ENCODE peak calls at places on chromosome 17, in eight cellular contexts. L is right lobe of liver, U is HCT116, Z is IMR-90, M is lower leg skin, Y is A549, A is sigmoid colon, C is heart left ventricle. X is an unnamed sample.

GRCh38 chr17:258045-258734 is 76.7 kb upstream of the DOC2B start:
- DNase-seq in Z (no peak), M (no peak), U (no peak), C (no peak), Y (no peak), A (peak), L (peak), X (no peak)

GRCh38 chr17:35799942-35800341 is 4.5 kb upstream of the MMP28 start:
- DNase-seq in M (no peak), Z (no peak), U (no peak), C (peak), Y (peak), L (peak), A (peak), X (peak)

GRCh38 chr17:51391992-51392654 is 131.8 kb downstream of the UTP18 start:
- DNase-seq in L (no peak), U (peak), Y (peak), Z (no peak), A (no peak), M (no peak), C (no peak), X (no peak)

GRCh38 chr17:67608691-67609090 is 109.0 kb upstream of the NOL11 start:
- DNase-seq in C (no peak), A (no peak), L (no peak), Z (peak), M (no peak), Y (no peak), U (no peak), X (peak)

GRCh38 chr17:62680541-62681052 is 53.1 kb downstream of the MRC2 start:
- DNase-seq in Z (no peak), Y (no peak), U (no peak), C (no peak), M (no peak), A (peak), L (no peak), X (no peak)

GRCh38 chr17:76196675-76197074 is 43.6 kb downstream of the RNF157 start:
- DNase-seq in Z (no peak), C (peak), L (peak), U (no peak), M (peak), A (peak), Y (no peak), X (no peak)

GRCh38 chr17:51850206-51850605 is 308.3 kb downstream of the CA10 start:
- DNase-seq in A (no peak), C (no peak), M (no peak), Y (no peak), U (no peak), L (no peak), Z (no peak), X (no peak)

GRCh38 chr17:13557077-13557476 is 44.7 kb downstream of the HS3ST3A1 start:
- DNase-seq in Y (no peak), C (no peak), L (no peak), A (no peak), M (no peak), Z (peak), U (no peak), X (no peak)

GRCh38 chr17:38747385-38748328 is 479 bp downstream of the PCGF2 start:
- DNase-seq in U (no peak), Y (peak), A (no peak), Z (no peak), M (no peak), C (peak), L (peak), X (no peak)

GRCh38 chr17:49327835-49328784 is 33.9 kb downstream of the ZNF652 start:
- DNase-seq in Z (peak), M (no peak), U (no peak), C (no peak), A (no peak), Y (no peak), L (no peak), X (no peak)

GRCh38 chr17:51995797-51996403 is 162.6 kb downstream of the CA10 start:
- DNase-seq in Z (no peak), M (no peak), C (no peak), U (no peak), L (no peak), A (no peak), Y (no peak), X (no peak)

GRCh38 chr17:75383842-75384195 is 21.7 kb downstream of the GRB2 start:
- DNase-seq in A (no peak), Y (no peak), L (no peak), C (no peak), Z (no peak), U (no peak), M (no peak), X (no peak)

GRCh38 chr17:38925263-38925995 is at the start of gene LASP1NB:
- DNase-seq in U (no peak), C (no peak), Z (peak), A (no peak), L (no peak), M (no peak), Y (no peak), X (no peak)

GRCh38 chr17:9647014-9647413 is 1.7 kb downstream of the USP43 start:
- DNase-seq in U (no peak), Z (no peak), M (no peak), A (no peak), L (no peak), C (no peak), Y (no peak), X (no peak)

GRCh38 chr17:49361902-49362722 is at the start of gene ZNF652:
- DNase-seq in Z (peak), M (peak), L (peak), A (peak), C (peak), U (peak), Y (peak), X (peak)

GRCh38 chr17:80790981-80791742 is 200.5 kb upstream of the CHMP6 start:
- DNase-seq in Z (no peak), U (no peak), L (no peak), A (peak), Y (no peak), M (no peak), C (no peak), X (no peak)

GRCh38 chr17:40035162-40035559 is 19.0 kb downstream of the MED24 start:
- DNase-seq in Z (peak), L (no peak), Y (peak), U (no peak), M (no peak), C (peak), A (no peak), X (no peak)

GRCh38 chr17:72887917-72888316 is 204.6 kb downstream of the SLC39A11 start:
- DNase-seq in Y (no peak), C (no peak), L (no peak), A (no peak), M (no peak), Z (peak), U (no peak), X (no peak)

GRCh38 chr17:66547170-66547865 is 244.9 kb downstream of the PRKCA start:
- DNase-seq in Z (no peak), C (no peak), M (no peak), U (no peak), A (no peak), Y (peak), L (no peak), X (no peak)

GRCh38 chr17:35578195-35578928 is at the start of gene PEX12:
- DNase-seq in Z (peak), M (peak), A (peak), U (peak), Y (peak), L (peak), C (peak), X (peak)

GRCh38 chr17:61413654-61414133 is 14.1 kb downstream of the TBX2 start:
- DNase-seq in Y (no peak), L (no peak), M (no peak), Z (no peak), U (no peak), A (peak), C (no peak), X (no peak)

GRCh38 chr17:61415374-61416210 is 15.9 kb downstream of the TBX2 start:
- DNase-seq in L (no peak), Z (peak), M (no peak), A (peak), Y (no peak), U (no peak), C (no peak), X (peak)

GRCh38 chr17:61414141-61414935 is 14.7 kb downstream of the TBX2 start:
- DNase-seq in C (no peak), U (no peak), Z (no peak), M (no peak), Y (peak), A (peak), L (peak), X (no peak)

GRCh38 chr17:61416211-61416539 is 16.5 kb downstream of the TBX2 start:
- DNase-seq in M (no peak), A (no peak), Z (no peak), L (no peak), Y (no peak), U (no peak), C (no peak), X (no peak)

GRCh38 chr17:61414936-61415251 is 15.3 kb downstream of the TBX2 start:
- DNase-seq in U (no peak), A (no peak), Z (no peak), Y (no peak), L (no peak), M (no peak), C (no peak), X (no peak)
- TF ChIP-seq POLR2A in U (no peak), A (no peak), Z (no peak), Y (no peak), L (no peak), M (no peak), C (no peak), X (no peak)

GRCh38 chr17:7252176-7253043 is at the start of gene ELP5:
- DNase-seq in C (peak), L (peak), U (peak), Z (peak), Y (peak), A (peak), M (peak), X (peak)
- TF ChIP-seq POLR2A in C (peak), L (peak), U (peak), Z (peak), Y (peak), A (no peak), M (no peak), X (peak)

DNA sequence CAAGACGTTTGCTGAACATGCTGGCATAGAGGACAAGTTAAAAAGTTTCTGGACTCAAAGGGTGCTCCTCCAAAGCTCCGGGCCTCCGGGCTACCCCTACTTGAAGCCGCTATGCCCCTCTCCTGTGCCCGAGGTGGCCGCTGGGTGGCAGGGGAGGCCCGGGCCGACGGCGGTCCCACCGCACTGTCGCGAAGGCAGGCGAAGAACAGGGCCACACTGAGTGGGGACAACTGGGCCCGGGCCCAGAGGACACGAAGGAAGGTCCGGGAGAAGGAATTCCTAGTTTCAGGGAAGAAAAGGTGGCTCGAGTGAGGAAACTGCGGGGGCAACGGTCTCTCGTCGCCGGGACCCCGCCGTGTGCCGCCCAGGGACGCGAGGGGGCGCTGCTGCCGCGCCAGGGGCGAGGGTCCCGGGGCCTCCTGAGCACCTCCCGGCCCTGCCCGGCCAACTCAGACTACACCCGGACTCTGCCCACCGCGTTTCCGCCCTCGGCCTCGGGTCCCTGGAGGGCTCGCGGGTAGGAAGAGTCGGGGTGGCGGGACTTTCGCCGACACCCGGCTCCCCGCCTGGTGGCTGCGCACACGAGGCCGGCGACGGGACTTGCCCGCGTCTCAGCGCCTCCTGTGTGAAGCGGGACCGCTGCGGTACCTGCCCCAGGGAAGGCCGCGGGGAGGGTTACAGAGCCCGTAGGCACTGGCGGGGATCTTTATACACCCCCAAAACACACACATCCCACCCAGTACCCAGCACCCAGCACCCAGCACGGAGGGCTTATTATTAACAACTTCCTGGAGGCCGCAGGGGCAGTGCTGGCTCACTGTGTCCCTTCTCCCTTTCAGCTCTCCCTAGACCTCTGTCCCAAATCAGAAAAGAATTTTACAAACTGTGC is 772 bp upstream of the CHCT1 start:
- DNase-seq in A (peak), C (peak), L (peak), M (peak), Y (peak), Z (peak), U (no peak), X (no peak)
- TF ChIP-seq POLR2A in A (no peak), C (no peak), L (no peak), M (no peak), Y (peak), Z (no peak), U (no peak), X (no peak)

GRCh38 chr17:57465551-57465950 is 209.2 kb downstream of the MSI2 start:
- DNase-seq in U (no peak), A (no peak), Z (no peak), M (no peak), L (no peak), Y (no peak), C (no peak), X (no peak)

GRCh38 chr17:57462007-57462579 is 205.8 kb downstream of the MSI2 start:
- DNase-seq in A (no peak), U (no peak), Y (no peak), Z (no peak), L (no peak), C (no peak), M (no peak), X (no peak)

GRCh38 chr17:57464191-57464864 is 208.0 kb downstream of the MSI2 start:
- DNase-seq in M (no peak), Z (no peak), A (no peak), U (no peak), Y (no peak), C (no peak), L (no peak), X (no peak)

GRCh38 chr17:57461082-57461481 is 204.8 kb downstream of the MSI2 start:
- DNase-seq in A (no peak), C (no peak), Z (peak), Y (no peak), L (no peak), U (no peak), M (no peak), X (no peak)

DNA sequence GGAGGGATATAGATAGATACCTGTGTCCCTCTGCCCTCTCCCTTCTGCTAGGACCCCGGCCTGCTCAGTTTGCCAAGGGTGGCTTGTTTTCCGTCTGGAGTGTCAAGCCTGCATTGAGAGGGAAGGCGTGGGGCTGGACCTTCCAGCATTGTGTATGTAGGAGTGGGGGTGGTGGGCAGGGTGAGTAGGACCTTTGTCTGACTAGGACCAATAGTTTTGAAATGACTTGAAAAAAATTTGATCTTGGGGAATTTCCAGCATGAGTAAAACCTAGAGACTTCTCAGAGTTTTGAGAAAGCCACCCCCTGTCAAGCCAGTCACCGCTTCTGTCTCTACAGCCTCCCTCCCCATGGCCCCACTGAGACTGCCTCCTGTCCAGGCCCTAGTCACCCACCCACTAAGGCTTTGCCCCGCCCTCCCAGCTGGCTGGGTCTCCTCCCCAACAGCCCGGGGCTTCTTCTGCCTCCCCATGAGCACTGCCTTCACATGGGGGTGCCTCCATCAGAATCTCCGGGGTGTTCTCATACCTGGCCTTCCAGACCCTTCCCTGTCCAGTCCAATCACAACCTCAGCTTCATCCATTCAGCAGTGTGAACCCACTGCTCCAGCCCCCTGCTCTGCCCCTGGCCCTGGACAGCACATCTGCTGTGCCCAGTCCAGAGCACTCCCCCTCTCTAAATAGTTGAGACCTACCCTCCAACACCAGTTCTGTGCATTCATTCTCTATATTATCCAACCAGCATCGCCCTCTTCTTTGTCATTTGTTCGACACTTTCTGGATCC is 207.0 kb downstream of the MSI2 start:
- DNase-seq in L (no peak), A (no peak), M (no peak), U (no peak), C (no peak), Y (peak), Z (peak), X (peak)
- TF ChIP-seq POLR2A in L (no peak), A (no peak), M (no peak), U (no peak), C (no peak), Y (no peak), Z (peak), X (no peak)

GRCh38 chr17:21126645-21127507 is at the start of gene DHRS7B:
- DNase-seq in M (peak), Y (peak), C (peak), L (peak), U (peak), Z (peak), A (peak), X (peak)
- TF ChIP-seq POLR2A in M (no peak), Y (peak), C (peak), L (peak), U (peak), Z (peak), A (peak), X (peak)

DNA sequence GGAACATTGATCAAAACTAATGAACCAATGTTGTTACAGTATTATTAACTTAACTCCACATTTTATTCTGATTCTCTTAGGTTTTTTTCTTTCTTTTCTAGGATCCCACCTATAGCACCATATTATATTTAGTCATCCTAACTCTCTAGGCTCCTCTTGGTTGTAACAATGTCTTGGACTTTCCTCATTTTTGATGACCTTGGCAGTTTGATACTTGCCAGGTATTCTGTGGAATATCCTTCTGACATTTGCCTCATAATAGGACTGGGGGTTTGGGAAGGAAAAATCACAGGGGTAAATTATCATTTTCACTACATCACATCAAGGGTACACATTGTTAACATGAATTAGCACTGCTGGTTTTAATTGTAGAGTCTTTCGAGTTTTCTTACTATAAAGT is 851.6 kb upstream of the SOX9 start:
- DNase-seq in M (no peak), L (no peak), C (no peak), A (no peak), Z (no peak), Y (no peak), U (no peak), X (no peak)
- TF ChIP-seq POLR2A in M (no peak), L (no peak), C (no peak), A (no peak), Z (no peak), Y (no peak), U (no peak), X (no peak)

GRCh38 chr17:1716076-1716911 is 6.1 kb upstream of the TLCD2 start:
- DNase-seq in A (peak), C (peak), L (peak), M (peak), U (peak), Z (peak), Y (peak), X (peak)
- TF ChIP-seq POLR2A in A (peak), C (peak), L (peak), M (peak), U (no peak), Z (peak), Y (peak), X (peak)

GRCh38 chr17:78925234-78925633 is at the start of gene TIMP2:
- DNase-seq in L (peak), C (peak), U (no peak), Y (peak), Z (peak), M (peak), A (peak), X (peak)
- TF ChIP-seq POLR2A in L (no peak), C (peak), U (no peak), Y (peak), Z (peak), M (peak), A (no peak), X (peak)

DNA sequence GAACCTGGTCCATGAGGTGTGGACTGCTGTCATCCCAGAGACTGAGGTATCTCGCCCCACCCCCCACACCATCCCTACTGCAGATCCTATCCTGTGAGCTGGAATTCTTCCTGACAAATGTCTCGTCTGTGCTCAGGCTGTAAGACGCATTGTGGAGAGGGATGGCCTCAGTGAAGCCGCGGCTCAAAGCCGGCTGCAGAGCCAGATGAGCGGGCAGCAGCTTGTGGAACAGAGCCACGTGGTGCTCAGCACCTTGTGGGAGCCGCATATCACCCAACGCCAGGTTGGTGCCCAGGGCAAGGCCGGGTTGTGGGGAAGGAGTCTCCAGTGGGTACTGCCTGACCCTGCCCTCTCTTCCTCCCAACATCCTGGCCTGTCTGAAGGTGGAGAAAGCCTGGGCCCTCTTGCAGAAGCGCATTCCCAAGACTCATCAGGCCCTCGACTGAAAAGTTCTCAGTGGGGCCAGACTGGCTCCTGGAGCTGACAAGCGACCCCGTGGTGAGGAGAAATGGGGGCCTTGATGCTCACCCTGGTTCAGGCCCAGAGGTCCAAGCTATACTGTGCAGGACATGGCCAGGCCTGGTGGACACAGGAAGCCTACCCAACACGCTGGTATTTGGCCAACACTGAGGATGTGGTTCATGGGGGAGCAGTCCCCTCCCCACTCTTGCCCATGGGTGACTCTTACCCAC is 1.2 kb upstream of the MLX start:
- DNase-seq in Z (no peak), Y (no peak), M (no peak), U (no peak), A (no peak), C (peak), L (no peak), X (no peak)
- TF ChIP-seq POLR2A in Z (no peak), Y (no peak), M (no peak), U (no peak), A (no peak), C (no peak), L (no peak), X (no peak)

GRCh38 chr17:44121206-44121605 is 2.2 kb downstream of the HDAC5 start:
- DNase-seq in U (no peak), Y (no peak), L (no peak), C (no peak), M (no peak), A (no peak), Z (no peak), X (no peak)
- TF ChIP-seq POLR2A in U (no peak), Y (no peak), L (no peak), C (no peak), M (no peak), A (no peak), Z (no peak), X (no peak)

X was measured in H54.